ENCODE peak calls at places on chromosomes 5 and 9, in ten cellular contexts. K is uterus; W is fibroblast of lung; D is keratinocyte; P is psoas muscle; S is aorta; A is trophoblast cell; H is breast epithelium; F is CD8-positive, alpha-beta T cell; E is PC-9. N is an unnamed sample.

GRCh38 chr9:6212722-6213375 is 2.8 kb upstream of the IL33 start:
- DNase-seq in P (no peak), S (no peak), W (no peak), A (no peak), F (no peak), K (no peak), D (no peak), E (no peak), H (no peak), N (no peak)

GRCh38 chr5:173454764-173455598 is 126.8 kb upstream of the STC2 start:
- DNase-seq in E (peak; percentile 98), A (peak; percentile 82), P (peak; percentile 80), W (peak; percentile 99), K (peak; percentile 26), S (peak; percentile 54), D (peak; percentile 83), H (peak; percentile 52), F (no peak), N (peak; percentile 76)

GRCh38 chr9:16031971-16032370 is 479.1 kb downstream of the CCDC171 start:
- DNase-seq in D (no peak), K (no peak), H (no peak), W (peak; percentile 91), A (no peak), S (no peak), E (no peak), F (no peak), P (no peak), N (no peak)

GRCh38 chr5:172733179-172733973 is 37.6 kb downstream of the DUSP1 start:
- DNase-seq in E (peak; percentile 89), W (peak; percentile 98), F (no peak), D (peak; percentile 93), K (peak; percentile 87), H (peak; percentile 93), A (peak; percentile 94), S (peak; percentile 94), P (peak; percentile 86), N (peak; percentile 94)

GRCh38 chr5:96410013-96410412 is 23.0 kb downstream of the PCSK1 start:
- DNase-seq in K (no peak), W (peak; percentile 65), S (no peak), A (no peak), D (no peak), E (no peak), F (no peak), P (no peak), H (no peak), N (no peak)

GRCh38 chr5:39253211-39253610 is 33.8 kb upstream of the FYB1 start:
- DNase-seq in A (no peak), K (no peak), F (no peak), H (no peak), W (peak; percentile 15), P (no peak), D (no peak), S (no peak), E (no peak), N (no peak)

GRCh38 chr5:100647461-100648230 is 112.5 kb downstream of the FAM174A start:
- DNase-seq in E (no peak), K (peak; percentile 21), F (no peak), A (peak; percentile 32), S (peak; percentile 69), H (peak; percentile 48), W (peak; percentile 27), P (peak; percentile 24), D (no peak), N (no peak)

GRCh38 chr5:134438641-134439621 is 27.2 kb upstream of the CDKN2AIPNL start:
- DNase-seq in H (peak; percentile 98), P (peak; percentile 86), A (peak; percentile 99), K (peak; percentile 89), F (no peak), D (peak; percentile 99), W (peak; percentile 96), S (peak; percentile 69), E (peak; percentile 99), N (peak; percentile 85)

GRCh38 chr5:35789732-35790461 is 66.8 kb upstream of the IL7R start:
- DNase-seq in E (no peak), W (peak; percentile 63), P (no peak), H (no peak), K (no peak), S (no peak), A (peak; percentile 59), D (no peak), F (no peak), N (no peak)

GRCh38 chr9:108684288-108685025 is 171.3 kb downstream of the ACTL7B start:
- DNase-seq in S (no peak), D (no peak), P (no peak), K (no peak), A (no peak), W (no peak), E (no peak), F (no peak), H (no peak), N (no peak)

GRCh38 chr5:119478781-119479180 is 26.5 kb downstream of the HSD17B4 start:
- DNase-seq in S (no peak), P (no peak), H (no peak), F (no peak), W (no peak), E (no peak), A (peak; percentile 89), D (no peak), K (no peak), N (no peak)

GRCh38 chr5:160524827-160525226 is 103.2 kb downstream of the PTTG1 start:
- DNase-seq in H (no peak), W (no peak), K (no peak), F (no peak), E (no peak), P (no peak), D (no peak), A (peak; percentile 40), S (no peak), N (no peak)

GRCh38 chr9:76215066-76215465 is 179.2 kb downstream of the RFK start:
- DNase-seq in K (no peak), A (peak; percentile 39), P (no peak), F (no peak), W (peak; percentile 88), H (peak; percentile 26), D (peak; percentile 30), S (no peak), E (peak; percentile 80), N (no peak)

GRCh38 chr9:16715404-16715803 is 155.1 kb downstream of the BNC2 start:
- DNase-seq in E (no peak), A (no peak), P (no peak), H (no peak), D (no peak), S (no peak), K (peak; percentile 34), F (no peak), W (peak; percentile 84), N (no peak)

GRCh38 chr5:149135536-149136201 is 5.6 kb upstream of the ABLIM3 start:
- DNase-seq in D (no peak), S (no peak), A (peak; percentile 21), F (no peak), W (peak; percentile 86), H (no peak), E (peak; percentile 93), P (no peak), K (no peak), N (no peak)

GRCh38 chr5:149138182-149138923 is 2.9 kb upstream of the ABLIM3 start:
- DNase-seq in A (no peak), D (no peak), H (no peak), E (no peak), P (no peak), W (no peak), K (no peak), F (no peak), S (no peak), N (no peak)

GRCh38 chr5:149132474-149132873 is 8.8 kb upstream of the ABLIM3 start:
- DNase-seq in W (no peak), P (no peak), F (no peak), E (no peak), S (no peak), K (no peak), D (no peak), A (no peak), H (no peak), N (no peak)

GRCh38 chr5:149133795-149134777 is 7.2 kb upstream of the ABLIM3 start:
- DNase-seq in P (peak; percentile 76), K (peak; percentile 23), S (peak; percentile 70), D (no peak), E (peak; percentile 98), F (no peak), W (peak; percentile 92), H (peak; percentile 60), A (peak; percentile 68), N (no peak)

GRCh38 chr5:149134778-149135169 is 6.5 kb upstream of the ABLIM3 start:
- DNase-seq in P (no peak), W (no peak), K (no peak), E (no peak), S (no peak), F (no peak), H (no peak), A (no peak), D (no peak), N (no peak)
- H3K27me3 ChIP-seq in P (no peaks in the 10 kb centered on the region), W (no peaks in the 10 kb centered on the region), K (no peaks in the 10 kb centered on the region), E (no peaks in the 10 kb centered on the region), S (no peaks in the 10 kb centered on the region), F (peaks cover 6% of the 10 kb centered on the region), H (no peaks in the 10 kb centered on the region), A (no peaks in the 10 kb centered on the region), D (no peaks in the 10 kb centered on the region), N (no peaks in the 10 kb centered on the region)

GRCh38 chr5:57448751-57449150 is 33.9 kb downstream of the ACTBL2 start:
- DNase-seq in H (no peak), W (no peak), K (no peak), P (no peak), D (no peak), F (no peak), A (no peak), S (no peak), E (no peak), N (no peak)
- H3K4me1 ChIP-seq in H (no peaks in the 10 kb centered on the region), W (peaks cover 2% of the 10 kb centered on the region), K (peaks cover 3% of the 10 kb centered on the region), P (no peaks in the 10 kb centered on the region), D (peaks cover 7% of the 10 kb centered on the region), F (no peaks in the 10 kb centered on the region), A (peaks cover 5% of the 10 kb centered on the region), S (peaks cover 8% of the 10 kb centered on the region), E (no peaks in the 10 kb centered on the region), N (peaks cover 25% of the 10 kb centered on the region)

GRCh38 chr5:90843443-90843842 is 284.8 kb downstream of the ADGRV1 start:
- DNase-seq in P (no peak), S (no peak), F (no peak), K (no peak), W (peak; percentile 6), D (no peak), E (no peak), H (no peak), A (no peak), N (no peak)
- H3K4me3 ChIP-seq in P (no peak overlapping the region), S (no peak overlapping the region), F (no peak overlapping the region), K (no peak overlapping the region), W (no peak overlapping the region), D (no peak overlapping the region), E (no peak overlapping the region), H (no peak overlapping the region), A (no peak overlapping the region), N (no peak overlapping the region)

DNA sequence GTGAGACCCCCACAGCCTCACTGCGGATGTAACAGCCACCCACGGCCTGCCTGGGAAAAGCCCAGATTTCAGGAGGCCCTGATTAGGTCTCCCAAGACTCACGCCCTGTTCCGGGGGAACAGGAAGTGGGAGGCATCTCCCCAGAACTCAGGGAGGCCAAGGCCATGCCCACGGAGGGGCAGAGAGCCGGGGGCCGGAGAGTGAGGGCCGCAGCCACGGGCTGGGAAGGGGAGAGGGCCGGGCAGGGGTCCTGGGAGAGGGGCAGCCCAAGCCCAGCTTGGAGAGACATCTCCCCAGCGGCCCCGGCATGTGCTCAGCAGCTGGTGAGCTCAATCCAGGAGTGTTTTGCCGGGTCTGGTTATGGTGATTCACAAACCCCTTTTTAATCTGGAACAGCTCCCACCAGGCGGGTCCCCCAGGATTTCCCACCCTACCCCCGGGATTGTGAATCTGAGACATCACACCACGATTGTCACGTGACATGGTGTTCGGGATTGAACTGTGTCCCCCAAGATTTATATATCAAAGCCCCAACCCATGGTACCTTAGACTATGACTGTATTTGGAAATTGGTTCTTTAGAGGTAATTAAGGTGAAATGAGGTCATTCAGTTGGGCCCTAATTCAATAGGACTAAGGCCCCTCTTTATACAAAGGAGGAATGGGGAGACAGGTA is 26.6 kb downstream of the KCNT1 start:
- DNase-seq in A (no peak), P (no peak), D (no peak), E (no peak), S (no peak), H (no peak), W (no peak), K (no peak), F (no peak), N (no peak)
- H3K27me3 ChIP-seq in A (no peaks in the 10 kb centered on the region), P (no peaks in the 10 kb centered on the region), D (peaks cover 11% of the 10 kb centered on the region), E (peaks cover 80% of the 10 kb centered on the region), S (no peaks in the 10 kb centered on the region), H (peaks cover 4% of the 10 kb centered on the region), W (no peaks in the 10 kb centered on the region), K (no peaks in the 10 kb centered on the region), F (no peaks in the 10 kb centered on the region), N (peaks cover 49% of the 10 kb centered on the region)

N was measured in suprapubic skin.